ENCODE peak calls at places on chromosome 10, in seven cellular contexts. I is cardiac fibroblast, S is neural crest cell, W is coronary artery, V is A549, P is A673, F is MM.1S. X is an unnamed sample.

GRCh38 chr10:43899224-43899959 is 250.7 kb upstream of the ZNF32 start:
- DNase-seq in I (no peak), P (no peak), S (no peak), W (no peak), F (no peak), V (no peak), X (no peak)

GRCh38 chr10:47256753-47257336 is 43.2 kb upstream of the GDF10 start:
- DNase-seq in V (no peak), S (no peak), I (no peak), P (no peak), F (no peak), W (no peak), X (no peak)

GRCh38 chr10:14362098-14362497 is 31.4 kb upstream of the FRMD4A start:
- DNase-seq in P (peak), I (peak), W (no peak), S (no peak), F (no peak), V (no peak), X (no peak)

GRCh38 chr10:15251791-15252380 is 83.4 kb upstream of the NMT2 start:
- DNase-seq in V (no peak), P (no peak), W (no peak), F (no peak), S (no peak), I (no peak), X (no peak)

GRCh38 chr10:29140991-29141390 is 147.9 kb upstream of the LYZL1 start:
- DNase-seq in I (peak), F (no peak), S (no peak), P (no peak), V (peak), W (no peak), X (peak)

GRCh38 chr10:248307-248706 is 113.1 kb downstream of the ZMYND11 start:
- DNase-seq in F (no peak), S (no peak), P (no peak), W (no peak), I (no peak), V (no peak), X (no peak)

GRCh38 chr10:96334888-96335526 is 23.8 kb downstream of the OPALIN start:
- DNase-seq in I (peak), S (peak), W (no peak), F (peak), P (peak), V (peak), X (no peak)

GRCh38 chr10:3165196-3165595 is 7.4 kb downstream of the PITRM1 start:
- DNase-seq in W (no peak), V (no peak), S (no peak), P (no peak), F (no peak), I (no peak), X (no peak)

GRCh38 chr10:17257466-17258321 is 29.7 kb downstream of the VIM start:
- DNase-seq in V (peak), W (no peak), P (peak), F (peak), I (peak), S (peak), X (peak)

GRCh38 chr10:22701132-22701851 is 13.1 kb downstream of the PIP4K2A start:
- DNase-seq in V (no peak), I (no peak), P (no peak), W (no peak), S (no peak), F (no peak), X (no peak)

GRCh38 chr10:12483996-12484944 is 134.9 kb downstream of the CAMK1D start:
- DNase-seq in P (peak), W (no peak), F (no peak), I (no peak), V (no peak), S (no peak), X (no peak)

GRCh38 chr10:73584737-73585136 is 6.4 kb downstream of the USP54 start:
- DNase-seq in W (no peak), F (no peak), P (no peak), I (peak), V (no peak), S (no peak), X (no peak)

GRCh38 chr10:50561816-50562215 is 61.9 kb downstream of the SGMS1 start:
- DNase-seq in S (no peak), I (no peak), V (peak), W (no peak), F (peak), P (no peak), X (no peak)

GRCh38 chr10:34816067-34817002 is 1.2 kb upstream of the PARD3 start:
- DNase-seq in W (no peak), F (no peak), P (peak), S (peak), V (peak), I (peak), X (no peak)

GRCh38 chr10:29946953-29947700 is 112.3 kb downstream of the JCAD start:
- DNase-seq in V (no peak), F (no peak), P (no peak), S (no peak), I (peak), W (peak), X (peak)

GRCh38 chr10:91598211-91598981 is 34.5 kb downstream of the PPP1R3C start:
- DNase-seq in P (peak), F (no peak), I (peak), W (no peak), V (peak), S (no peak), X (no peak)

GRCh38 chr10:133140417-133141143 is 19.4 kb upstream of the KNDC1 start:
- DNase-seq in W (no peak), V (no peak), I (no peak), S (no peak), F (no peak), P (no peak), X (no peak)

GRCh38 chr10:27759483-27760281 is 14.1 kb upstream of the MKX start:
- DNase-seq in P (no peak), W (no peak), F (no peak), S (no peak), I (no peak), V (no peak), X (no peak)
- TF ChIP-seq CTCF in P (no peak), W (no peak), F (peak), S (no peak), I (no peak), V (no peak), X (no peak)

GRCh38 chr10:66842867-66843266 is 83.0 kb upstream of the LRRTM3 start:
- DNase-seq in V (no peak), W (no peak), F (no peak), I (no peak), S (no peak), P (no peak), X (no peak)
- TF ChIP-seq CTCF in V (no peak), W (no peak), F (no peak), I (no peak), S (no peak), P (no peak), X (no peak)

GRCh38 chr10:100625821-100626220 is 90.1 kb downstream of the HIF1AN start:
- DNase-seq in S (no peak), V (no peak), P (no peak), I (no peak), F (no peak), W (peak), X (no peak)
- TF ChIP-seq CTCF in S (no peak), V (no peak), P (no peak), I (no peak), F (no peak), W (no peak), X (no peak)

DNA sequence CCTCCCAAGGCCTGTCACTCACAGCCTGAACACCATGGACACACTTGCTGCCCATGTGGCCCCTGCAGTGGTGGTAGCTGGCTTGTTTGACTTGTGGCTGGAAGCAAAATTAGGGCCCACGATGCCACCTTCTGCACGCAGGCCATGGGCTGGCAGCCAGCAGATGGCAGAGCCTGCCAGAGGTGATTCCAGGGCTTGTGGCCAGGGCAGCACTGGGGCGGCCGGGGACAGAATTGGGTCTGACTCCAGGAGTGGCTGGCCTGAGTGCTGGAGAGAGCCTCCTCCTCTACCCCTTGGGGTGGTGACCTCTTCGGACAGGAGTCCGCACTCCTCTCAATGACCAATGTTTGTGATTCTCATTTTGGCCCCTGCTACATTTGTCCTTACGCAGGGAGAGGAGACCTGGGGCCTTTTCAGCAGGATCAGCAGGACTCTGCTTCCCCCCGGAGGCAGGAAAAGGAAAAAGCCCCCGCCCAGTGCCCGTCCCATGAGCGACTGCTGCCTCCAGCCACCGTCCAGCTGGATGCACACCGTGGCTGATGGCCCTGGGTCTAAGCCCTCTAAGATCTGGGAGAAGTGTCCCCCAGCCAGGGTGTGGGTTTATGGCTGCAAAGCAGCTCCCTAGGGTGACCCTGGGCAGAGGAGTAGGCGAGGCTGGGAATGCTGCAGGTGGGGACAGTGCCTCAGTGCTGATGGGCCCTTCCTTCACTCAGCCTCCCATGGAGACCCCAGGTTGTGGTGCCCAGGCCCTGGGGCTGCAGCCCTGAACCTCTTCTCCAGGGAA is 26.5 kb downstream of the DNAJB12 start:
- DNase-seq in V (peak), I (peak), F (no peak), W (peak), S (peak), P (peak), X (no peak)
- TF ChIP-seq CTCF in V (peak), I (peak), F (peak), W (peak), S (peak), P (peak), X (peak)

GRCh38 chr10:113051456-113051855 is 101.4 kb downstream of the TCF7L2 start:
- DNase-seq in V (no peak), W (no peak), P (no peak), F (no peak), I (no peak), S (no peak), X (no peak)

GRCh38 chr10:113049881-113050280 is 99.8 kb downstream of the TCF7L2 start:
- DNase-seq in V (no peak), W (no peak), S (no peak), F (no peak), P (no peak), I (no peak), X (no peak)

GRCh38 chr10:113053091-113053490 is 103.0 kb downstream of the TCF7L2 start:
- DNase-seq in F (no peak), P (no peak), I (no peak), V (no peak), S (no peak), W (peak), X (no peak)

GRCh38 chr10:113053881-113054280 is 103.8 kb downstream of the TCF7L2 start:
- DNase-seq in S (no peak), F (no peak), P (peak), W (no peak), I (peak), V (no peak), X (no peak)

DNA sequence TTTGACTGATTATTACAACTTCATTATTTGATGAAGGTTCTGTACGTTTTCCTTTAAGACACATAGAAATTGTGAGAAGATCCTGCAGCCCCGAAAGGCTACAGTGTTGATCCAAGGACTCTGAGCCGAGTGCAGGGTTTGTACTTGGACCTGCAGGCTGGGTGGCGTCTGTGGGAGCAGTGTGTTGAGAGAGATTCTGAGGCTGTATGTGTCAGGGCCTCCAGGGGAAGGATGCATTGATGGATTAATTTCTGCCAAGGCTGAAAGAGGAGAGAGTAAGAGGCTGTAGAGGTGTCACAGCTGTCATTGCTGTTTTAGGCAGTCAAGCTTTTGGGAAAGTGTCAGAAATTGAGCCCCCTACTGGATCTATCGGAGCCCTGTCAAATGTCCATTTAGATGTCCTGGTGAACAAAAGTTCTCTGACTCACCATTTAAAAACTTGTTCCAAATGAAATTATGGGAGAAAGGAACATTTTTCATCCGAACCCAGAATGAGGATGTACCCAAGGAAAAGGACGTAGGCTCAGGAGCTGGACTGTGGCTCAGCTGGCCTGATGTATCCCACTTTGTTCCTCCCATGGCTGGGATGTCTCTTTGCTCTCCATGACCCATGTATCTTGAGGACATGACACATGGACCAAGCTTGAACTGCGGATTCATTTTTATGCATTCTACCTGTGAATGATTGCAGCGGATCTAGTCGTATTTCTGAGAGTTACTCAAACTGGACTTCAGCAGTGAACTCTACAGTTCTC is 102.2 kb downstream of the TCF7L2 start:
- DNase-seq in V (no peak), W (no peak), I (no peak), P (peak), S (no peak), F (no peak), X (no peak)
- TF ChIP-seq CTCF in V (peak), W (no peak), I (peak), P (peak), S (peak), F (no peak), X (no peak)

GRCh38 chr10:113953505-113954272 is 90.0 kb upstream of the ADRB1 start:
- DNase-seq in P (no peak), V (no peak), I (no peak), W (no peak), F (no peak), S (no peak), X (no peak)
- TF ChIP-seq CTCF in P (peak), V (no peak), I (peak), W (no peak), F (peak), S (peak), X (no peak)

GRCh38 chr10:104040862-104041789 is 44.6 kb downstream of the COL17A1 start:
- DNase-seq in P (no peak), I (no peak), F (no peak), S (no peak), V (no peak), W (no peak), X (no peak)
- TF ChIP-seq CTCF in P (no peak), I (no peak), F (no peak), S (no peak), V (no peak), W (no peak), X (no peak)

X was measured in AG04449.